ENCODE peak calls at places on chromosomes 6 and 20, in eight cellular contexts. One of them, this sample, is unnamed.

GRCh38 chr20:58700121-58700780 is 7.7 kb downstream of the NPEPL1 start:
- DNase-seq in CD4-positive, alpha-beta T cell: no peak
- DNase-seq in lower lobe of right lung: no peak
- DNase-seq in neuronal stem cell: no peak
- DNase-seq in tibial artery: no peak
- DNase-seq in heart right ventricle: no peak
- DNase-seq in upper lobe of right lung: no peak
- DNase-seq in HL-60: no peak
- DNase-seq in this sample: no peak

GRCh38 chr20:12068146-12068545 is 150.5 kb downstream of the BTBD3 start:
- DNase-seq in CD4-positive, alpha-beta T cell: no peak
- DNase-seq in lower lobe of right lung: no peak
- DNase-seq in neuronal stem cell: peak
- DNase-seq in tibial artery: no peak
- DNase-seq in heart right ventricle: no peak
- DNase-seq in upper lobe of right lung: no peak
- DNase-seq in HL-60: no peak
- DNase-seq in this sample: no peak

GRCh38 chr20:41437836-41438235 is 71.2 kb upstream of the EMILIN3 start:
- DNase-seq in CD4-positive, alpha-beta T cell: no peak
- DNase-seq in lower lobe of right lung: no peak
- DNase-seq in neuronal stem cell: no peak
- DNase-seq in tibial artery: no peak
- DNase-seq in heart right ventricle: no peak
- DNase-seq in upper lobe of right lung: no peak
- DNase-seq in HL-60: no peak
- DNase-seq in this sample: no peak

GRCh38 chr6:39137235-39137634 is 22.2 kb upstream of the SAYSD1 start:
- DNase-seq in CD4-positive, alpha-beta T cell: peak
- DNase-seq in lower lobe of right lung: no peak
- DNase-seq in neuronal stem cell: peak
- DNase-seq in tibial artery: no peak
- DNase-seq in heart right ventricle: no peak
- DNase-seq in upper lobe of right lung: no peak
- DNase-seq in HL-60: peak
- DNase-seq in this sample: no peak

GRCh38 chr20:2023151-2023550 is 29.3 kb upstream of the PDYN start:
- DNase-seq in CD4-positive, alpha-beta T cell: no peak
- DNase-seq in lower lobe of right lung: no peak
- DNase-seq in neuronal stem cell: no peak
- DNase-seq in tibial artery: no peak
- DNase-seq in heart right ventricle: no peak
- DNase-seq in upper lobe of right lung: no peak
- DNase-seq in HL-60: no peak
- DNase-seq in this sample: no peak

GRCh38 chr6:144007779-144008500 is at the start of gene PLAGL1:
- DNase-seq in CD4-positive, alpha-beta T cell: no peak
- DNase-seq in lower lobe of right lung: peak
- DNase-seq in neuronal stem cell: peak
- DNase-seq in tibial artery: peak
- DNase-seq in heart right ventricle: peak
- DNase-seq in upper lobe of right lung: peak
- DNase-seq in HL-60: peak
- DNase-seq in this sample: no peak

GRCh38 chr6:110621061-110621460 is 144.6 kb upstream of the SLC22A16 start:
- DNase-seq in CD4-positive, alpha-beta T cell: no peak
- DNase-seq in lower lobe of right lung: no peak
- DNase-seq in neuronal stem cell: no peak
- DNase-seq in tibial artery: no peak
- DNase-seq in heart right ventricle: no peak
- DNase-seq in upper lobe of right lung: no peak
- DNase-seq in HL-60: no peak
- DNase-seq in this sample: no peak

GRCh38 chr6:10268661-10269060 is 146.2 kb downstream of the TFAP2A start:
- DNase-seq in CD4-positive, alpha-beta T cell: no peak
- DNase-seq in lower lobe of right lung: no peak
- DNase-seq in neuronal stem cell: no peak
- DNase-seq in tibial artery: no peak
- DNase-seq in heart right ventricle: no peak
- DNase-seq in upper lobe of right lung: no peak
- DNase-seq in HL-60: no peak
- DNase-seq in this sample: no peak

GRCh38 chr6:150091466-150091865 is 22.5 kb upstream of the ULBP3 start:
- DNase-seq in CD4-positive, alpha-beta T cell: no peak
- DNase-seq in lower lobe of right lung: no peak
- DNase-seq in neuronal stem cell: no peak
- DNase-seq in tibial artery: no peak
- DNase-seq in heart right ventricle: no peak
- DNase-seq in upper lobe of right lung: no peak
- DNase-seq in HL-60: no peak
- DNase-seq in this sample: no peak

GRCh38 chr6:131282417-131282816 is 147.2 kb downstream of the AKAP7 start:
- DNase-seq in CD4-positive, alpha-beta T cell: no peak
- DNase-seq in lower lobe of right lung: no peak
- DNase-seq in neuronal stem cell: no peak
- DNase-seq in tibial artery: no peak
- DNase-seq in heart right ventricle: no peak
- DNase-seq in upper lobe of right lung: no peak
- DNase-seq in HL-60: no peak
- DNase-seq in this sample: no peak

GRCh38 chr6:46674410-46674809 is 13.3 kb upstream of the TDRD6 start:
- DNase-seq in CD4-positive, alpha-beta T cell: no peak
- DNase-seq in lower lobe of right lung: no peak
- DNase-seq in neuronal stem cell: no peak
- DNase-seq in tibial artery: no peak
- DNase-seq in heart right ventricle: no peak
- DNase-seq in upper lobe of right lung: no peak
- DNase-seq in HL-60: no peak
- DNase-seq in this sample: no peak

GRCh38 chr6:97215157-97215769 is 67.8 kb downstream of the MMS22L start:
- DNase-seq in CD4-positive, alpha-beta T cell: no peak
- DNase-seq in lower lobe of right lung: no peak
- DNase-seq in neuronal stem cell: peak
- DNase-seq in tibial artery: no peak
- DNase-seq in heart right ventricle: no peak
- DNase-seq in upper lobe of right lung: no peak
- DNase-seq in HL-60: peak
- DNase-seq in this sample: no peak

GRCh38 chr6:163489584-163489983 is 75.1 kb downstream of the QKI start:
- DNase-seq in CD4-positive, alpha-beta T cell: no peak
- DNase-seq in lower lobe of right lung: no peak
- DNase-seq in neuronal stem cell: no peak
- DNase-seq in tibial artery: no peak
- DNase-seq in heart right ventricle: no peak
- DNase-seq in upper lobe of right lung: no peak
- DNase-seq in HL-60: no peak
- DNase-seq in this sample: no peak

GRCh38 chr20:53331151-53331973 is 262.3 kb downstream of the ZNF217 start:
- DNase-seq in CD4-positive, alpha-beta T cell: no peak
- DNase-seq in lower lobe of right lung: no peak
- DNase-seq in neuronal stem cell: no peak
- DNase-seq in tibial artery: no peak
- DNase-seq in heart right ventricle: no peak
- DNase-seq in upper lobe of right lung: no peak
- DNase-seq in HL-60: no peak
- DNase-seq in this sample: no peak

GRCh38 chr6:27183082-27183832 is 64.2 kb upstream of the PRSS16 start:
- DNase-seq in CD4-positive, alpha-beta T cell: no peak
- DNase-seq in lower lobe of right lung: no peak
- DNase-seq in neuronal stem cell: no peak
- DNase-seq in tibial artery: no peak
- DNase-seq in heart right ventricle: no peak
- DNase-seq in upper lobe of right lung: no peak
- DNase-seq in HL-60: no peak
- DNase-seq in this sample: no peak

GRCh38 chr6:164108869-164109769 is 694.6 kb downstream of the QKI start:
- DNase-seq in CD4-positive, alpha-beta T cell: no peak
- DNase-seq in lower lobe of right lung: peak
- DNase-seq in neuronal stem cell: no peak
- DNase-seq in tibial artery: peak
- DNase-seq in heart right ventricle: peak
- DNase-seq in upper lobe of right lung: peak
- DNase-seq in HL-60: peak
- DNase-seq in this sample: no peak

GRCh38 chr20:50870572-50871161 is 60.6 kb downstream of the ADNP start:
- DNase-seq in CD4-positive, alpha-beta T cell: no peak
- DNase-seq in lower lobe of right lung: no peak
- DNase-seq in neuronal stem cell: peak
- DNase-seq in tibial artery: no peak
- DNase-seq in heart right ventricle: no peak
- DNase-seq in upper lobe of right lung: no peak
- DNase-seq in HL-60: no peak
- DNase-seq in this sample: no peak

GRCh38 chr6:114471450-114471849 is 128.6 kb upstream of the HS3ST5 start:
- DNase-seq in CD4-positive, alpha-beta T cell: no peak
- DNase-seq in lower lobe of right lung: no peak
- DNase-seq in neuronal stem cell: no peak
- DNase-seq in tibial artery: no peak
- DNase-seq in heart right ventricle: no peak
- DNase-seq in upper lobe of right lung: no peak
- DNase-seq in HL-60: no peak
- DNase-seq in this sample: no peak

DNA sequence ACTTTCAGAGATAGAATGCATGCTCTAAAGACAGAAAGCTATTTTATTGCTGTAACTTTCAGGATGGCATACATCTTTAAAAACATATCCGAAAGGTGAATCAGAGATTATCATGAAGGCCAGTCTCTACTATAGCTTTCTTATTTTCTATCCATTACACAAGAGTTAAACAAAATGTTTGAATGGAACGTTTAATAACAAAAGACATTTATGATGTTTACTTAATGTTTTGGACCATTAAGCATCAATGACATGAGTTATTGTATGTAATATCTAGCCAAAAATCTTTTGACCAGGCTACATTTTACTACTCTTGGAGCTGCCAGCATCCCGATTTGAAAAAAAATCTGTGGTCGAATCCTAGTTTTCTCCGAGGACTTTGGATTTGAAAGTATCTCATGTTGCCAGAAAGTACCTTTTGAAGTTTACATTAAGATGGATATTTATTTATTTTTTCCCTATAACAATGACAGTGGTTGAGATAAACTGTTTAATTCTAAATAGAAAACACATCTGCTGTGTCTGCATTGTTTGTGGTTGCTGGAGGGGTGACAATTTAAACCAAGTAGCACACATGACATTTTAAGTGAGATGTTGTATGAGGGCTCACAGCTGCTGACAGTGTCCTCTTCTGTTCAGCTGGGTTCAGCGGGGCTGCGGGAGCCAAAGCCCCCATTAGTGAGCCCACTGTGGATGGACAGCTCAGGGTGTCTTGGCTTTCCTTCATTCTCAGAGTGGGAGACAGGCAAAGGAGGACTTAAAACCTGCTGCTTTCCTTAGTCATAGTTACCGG is 293.6 kb upstream of the TCF21 start:
- DNase-seq in CD4-positive, alpha-beta T cell: no peak
- DNase-seq in lower lobe of right lung: no peak
- DNase-seq in neuronal stem cell: no peak
- DNase-seq in tibial artery: no peak
- DNase-seq in heart right ventricle: no peak
- DNase-seq in upper lobe of right lung: no peak
- DNase-seq in HL-60: no peak
- DNase-seq in this sample: no peak
- H3K27ac ChIP-seq in CD4-positive, alpha-beta T cell: no peak
- H3K27ac ChIP-seq in lower lobe of right lung: no peak
- H3K27ac ChIP-seq in neuronal stem cell: no peak
- H3K27ac ChIP-seq in tibial artery: no peak
- H3K27ac ChIP-seq in heart right ventricle: no peak
- H3K27ac ChIP-seq in upper lobe of right lung: no peak
- H3K27ac ChIP-seq in HL-60: no peak
- H3K27ac ChIP-seq in this sample: no peak

GRCh38 chr20:49631856-49632418 is 64.0 kb upstream of the PTGIS start:
- DNase-seq in CD4-positive, alpha-beta T cell: no peak
- DNase-seq in lower lobe of right lung: no peak
- DNase-seq in neuronal stem cell: no peak
- DNase-seq in tibial artery: no peak
- DNase-seq in heart right ventricle: no peak
- DNase-seq in upper lobe of right lung: no peak
- DNase-seq in HL-60: no peak
- DNase-seq in this sample: no peak
- H3K27ac ChIP-seq in CD4-positive, alpha-beta T cell: no peak
- H3K27ac ChIP-seq in lower lobe of right lung: peak
- H3K27ac ChIP-seq in neuronal stem cell: no peak
- H3K27ac ChIP-seq in tibial artery: no peak
- H3K27ac ChIP-seq in heart right ventricle: no peak
- H3K27ac ChIP-seq in upper lobe of right lung: peak
- H3K27ac ChIP-seq in HL-60: no peak
- H3K27ac ChIP-seq in this sample: no peak

GRCh38 chr6:84762220-84762940 is 2.0 kb downstream of the TBX18 start:
- DNase-seq in CD4-positive, alpha-beta T cell: no peak
- DNase-seq in lower lobe of right lung: no peak
- DNase-seq in neuronal stem cell: no peak
- DNase-seq in tibial artery: peak
- DNase-seq in heart right ventricle: peak
- DNase-seq in upper lobe of right lung: no peak
- DNase-seq in HL-60: no peak
- DNase-seq in this sample: no peak

GRCh38 chr6:84764332-84765049 is at the start of gene TBX18:
- DNase-seq in CD4-positive, alpha-beta T cell: no peak
- DNase-seq in lower lobe of right lung: peak
- DNase-seq in neuronal stem cell: peak
- DNase-seq in tibial artery: peak
- DNase-seq in heart right ventricle: peak
- DNase-seq in upper lobe of right lung: peak
- DNase-seq in HL-60: peak
- DNase-seq in this sample: peak

GRCh38 chr6:84766118-84766683 is 1.8 kb upstream of the TBX18 start:
- DNase-seq in CD4-positive, alpha-beta T cell: no peak
- DNase-seq in lower lobe of right lung: no peak
- DNase-seq in neuronal stem cell: no peak
- DNase-seq in tibial artery: peak
- DNase-seq in heart right ventricle: peak
- DNase-seq in upper lobe of right lung: no peak
- DNase-seq in HL-60: no peak
- DNase-seq in this sample: no peak

GRCh38 chr6:84762941-84763396 is 1.4 kb downstream of the TBX18 start:
- DNase-seq in CD4-positive, alpha-beta T cell: no peak
- DNase-seq in lower lobe of right lung: peak
- DNase-seq in neuronal stem cell: no peak
- DNase-seq in tibial artery: no peak
- DNase-seq in heart right ventricle: peak
- DNase-seq in upper lobe of right lung: no peak
- DNase-seq in HL-60: no peak
- DNase-seq in this sample: no peak

GRCh38 chr6:84763397-84764331 is 734 bp downstream of the TBX18 start:
- DNase-seq in CD4-positive, alpha-beta T cell: no peak
- DNase-seq in lower lobe of right lung: peak
- DNase-seq in neuronal stem cell: no peak
- DNase-seq in tibial artery: peak
- DNase-seq in heart right ventricle: peak
- DNase-seq in upper lobe of right lung: no peak
- DNase-seq in HL-60: peak
- DNase-seq in this sample: peak
- H3K27ac ChIP-seq in CD4-positive, alpha-beta T cell: no peak
- H3K27ac ChIP-seq in lower lobe of right lung: peak
- H3K27ac ChIP-seq in neuronal stem cell: no peak
- H3K27ac ChIP-seq in tibial artery: peak
- H3K27ac ChIP-seq in heart right ventricle: peak
- H3K27ac ChIP-seq in upper lobe of right lung: no peak
- H3K27ac ChIP-seq in HL-60: no peak
- H3K27ac ChIP-seq in this sample: peak

DNA sequence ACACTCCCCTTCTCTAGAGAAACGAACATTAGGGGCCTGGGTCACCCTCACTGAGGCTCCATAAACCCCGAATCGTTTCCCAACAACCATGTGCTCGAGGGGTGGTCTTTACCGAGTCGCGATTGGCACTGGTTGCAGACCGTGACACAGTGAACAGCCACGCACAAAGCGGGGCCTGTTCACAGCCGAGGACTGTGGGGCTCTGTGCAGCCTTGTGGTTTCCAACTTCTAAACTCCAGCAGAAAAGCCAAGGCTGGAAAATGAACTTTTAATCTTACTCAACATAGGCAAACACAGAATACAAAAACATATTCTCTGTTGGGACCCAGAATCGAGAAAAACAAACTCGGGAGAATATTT is 19.0 kb downstream of the RRBP1 start:
- DNase-seq in CD4-positive, alpha-beta T cell: no peak
- DNase-seq in lower lobe of right lung: no peak
- DNase-seq in neuronal stem cell: no peak
- DNase-seq in tibial artery: peak
- DNase-seq in heart right ventricle: no peak
- DNase-seq in upper lobe of right lung: no peak
- DNase-seq in HL-60: no peak
- DNase-seq in this sample: no peak
- H3K27ac ChIP-seq in CD4-positive, alpha-beta T cell: no peak
- H3K27ac ChIP-seq in lower lobe of right lung: no peak
- H3K27ac ChIP-seq in neuronal stem cell: no peak
- H3K27ac ChIP-seq in tibial artery: peak
- H3K27ac ChIP-seq in heart right ventricle: no peak
- H3K27ac ChIP-seq in upper lobe of right lung: no peak
- H3K27ac ChIP-seq in HL-60: no peak
- H3K27ac ChIP-seq in this sample: no peak

This sample was measured in thoracic aorta.